ENCODE peak calls at places on chromosome 11, in six cellular contexts. C is tibial nerve, J is psoas muscle, Y is body of pancreas, Z is OCI-LY7, D is lower leg skin. A is an unnamed sample.

GRCh38 chr11:76935030-76935429 is 74.3 kb downstream of the ACER3 start:
- DNase-seq in Y (no peak), D (no peak), Z (peak), C (no peak), J (no peak), A (peak)

GRCh38 chr11:35623708-35624168 is 5.5 kb downstream of the FJX1 start:
- DNase-seq in Z (no peak), Y (no peak), D (no peak), C (no peak), J (no peak), A (peak)

GRCh38 chr11:62689421-62690183 is at the start of gene LRRN4CL:
- DNase-seq in D (peak), J (peak), C (peak), Z (no peak), Y (no peak), A (peak)

GRCh38 chr11:116500833-116501622 is 271.8 kb downstream of the BUD13 start:
- DNase-seq in C (no peak), D (no peak), Y (no peak), J (no peak), Z (no peak), A (no peak)

GRCh38 chr11:2885017-2885675 is 429 bp downstream of the CDKN1C start:
- DNase-seq in Z (no peak), D (no peak), J (peak), Y (peak), C (no peak), A (peak)

GRCh38 chr11:3747704-3748103 is 49.6 kb downstream of the NUP98 start:
- DNase-seq in Z (no peak), C (no peak), Y (no peak), D (no peak), J (no peak), A (peak)

GRCh38 chr11:71198823-71199165 is 53.6 kb downstream of the SHANK2 start:
- DNase-seq in D (no peak), Y (no peak), C (no peak), J (peak), Z (no peak), A (no peak)

GRCh38 chr11:33635161-33635560 is 65.5 kb downstream of the C11orf91 start:
- DNase-seq in C (peak), D (no peak), Y (peak), Z (no peak), J (peak), A (peak)

GRCh38 chr11:102320679-102321078 is 3.4 kb downstream of the BIRC3 start:
- DNase-seq in D (no peak), J (no peak), Z (peak), Y (no peak), C (no peak), A (no peak)

GRCh38 chr11:28834877-28835276 is 726.7 kb downstream of the METTL15 start:
- DNase-seq in Y (no peak), Z (no peak), D (no peak), J (no peak), C (no peak), A (peak)

GRCh38 chr11:32312865-32313403 is 122.4 kb downstream of the WT1 start:
- DNase-seq in C (no peak), D (no peak), Y (peak), J (no peak), Z (peak), A (peak)

GRCh38 chr11:25048632-25049031 is 551.8 kb downstream of the LUZP2 start:
- DNase-seq in D (no peak), Z (no peak), C (no peak), J (no peak), Y (no peak), A (no peak)

GRCh38 chr11:19597876-19598275 is 114.8 kb upstream of the NAV2 start:
- DNase-seq in J (peak), Z (no peak), D (no peak), C (no peak), Y (no peak), A (no peak)

GRCh38 chr11:46256540-46257001 is 20.9 kb upstream of the CREB3L1 start:
- DNase-seq in C (no peak), Y (no peak), D (no peak), Z (no peak), J (no peak), A (no peak)

GRCh38 chr11:37450613-37451012 is 852.6 kb upstream of the RAG2 start:
- DNase-seq in C (no peak), J (no peak), D (no peak), Z (no peak), Y (no peak), A (peak)

GRCh38 chr11:69521461-69521860 is 40.0 kb downstream of the LINC01488 start:
- DNase-seq in J (no peak), Y (no peak), C (no peak), D (no peak), Z (no peak), A (no peak)

GRCh38 chr11:117877120-117877784 is 794 bp upstream of the FXYD6 start:
- DNase-seq in Y (no peak), D (no peak), Z (no peak), C (no peak), J (no peak), A (no peak)

GRCh38 chr11:105100206-105100605 is 39.4 kb downstream of the CARD18 start:
- DNase-seq in D (no peak), Y (no peak), Z (no peak), J (no peak), C (no peak), A (no peak)

GRCh38 chr11:83159901-83160865 is 3.3 kb downstream of the PCF11 start:
- DNase-seq in D (peak), Z (peak), C (no peak), Y (no peak), J (no peak), A (peak)

GRCh38 chr11:130144721-130145327 is 14.8 kb upstream of the ST14 start:
- DNase-seq in J (no peak), C (no peak), Y (no peak), Z (no peak), D (no peak), A (no peak)

GRCh38 chr11:44290206-44290605 is 19.7 kb downstream of the ALX4 start:
- DNase-seq in Y (no peak), C (no peak), J (no peak), Z (no peak), D (no peak), A (no peak)

GRCh38 chr11:16606784-16607674 is 131.4 kb upstream of the C11orf58 start:
- DNase-seq in C (peak), D (no peak), Z (no peak), J (peak), Y (peak), A (no peak)

GRCh38 chr11:3810446-3810845 is 2.1 kb downstream of the PGAP2 start:
- DNase-seq in J (no peak), C (no peak), Y (no peak), Z (no peak), D (no peak), A (no peak)

GRCh38 chr11:86571273-86571948 is 101.0 kb downstream of the ME3 start:
- DNase-seq in Z (no peak), J (no peak), D (no peak), C (no peak), Y (no peak), A (no peak)

GRCh38 chr11:110130642-110131238 is 37.5 kb downstream of the ZC3H12C start:
- DNase-seq in C (no peak), D (no peak), Z (no peak), Y (no peak), J (no peak), A (peak)

GRCh38 chr11:91790873-91791468 is 433.6 kb upstream of the FAT3 start:
- DNase-seq in Z (no peak), D (no peak), C (no peak), Y (no peak), J (no peak), A (no peak)

GRCh38 chr11:11916981-11917399 is 75.2 kb downstream of the USP47 start:
- DNase-seq in C (no peak), D (no peak), J (peak), Y (no peak), Z (no peak), A (peak)

GRCh38 chr11:73931039-73931645 is 19.7 kb upstream of the DNAJB13 start:
- DNase-seq in J (no peak), Y (no peak), Z (peak), C (no peak), D (no peak), A (peak)

GRCh38 chr11:116482716-116483115 is 290.1 kb downstream of the BUD13 start:
- DNase-seq in Z (no peak), C (no peak), Y (no peak), D (no peak), J (no peak), A (no peak)

GRCh38 chr11:44671234-44671633 is 55.5 kb upstream of the TSPAN18 start:
- DNase-seq in Z (no peak), Y (no peak), C (no peak), D (no peak), J (no peak), A (no peak)

GRCh38 chr11:113553235-113553634 is 78.0 kb upstream of the DRD2 start:
- DNase-seq in D (peak), Z (no peak), C (no peak), J (no peak), Y (no peak), A (peak)

GRCh38 chr11:18294862-18295261 is 27.1 kb downstream of the HPS5 start:
- DNase-seq in Y (no peak), D (no peak), J (no peak), C (no peak), Z (no peak), A (no peak)

GRCh38 chr11:4191031-4191571 is 96.5 kb downstream of the RRM1 start:
- DNase-seq in Z (no peak), D (no peak), C (no peak), Y (no peak), J (no peak), A (no peak)

GRCh38 chr11:47538741-47539575 is 14.0 kb downstream of the CELF1 start:
- DNase-seq in J (no peak), Z (no peak), D (no peak), Y (no peak), C (no peak), A (peak)
- H3K4me3 ChIP-seq in J (no peak), Z (no peak), D (no peak), Y (no peak), C (no peak), A (no peak)

DNA sequence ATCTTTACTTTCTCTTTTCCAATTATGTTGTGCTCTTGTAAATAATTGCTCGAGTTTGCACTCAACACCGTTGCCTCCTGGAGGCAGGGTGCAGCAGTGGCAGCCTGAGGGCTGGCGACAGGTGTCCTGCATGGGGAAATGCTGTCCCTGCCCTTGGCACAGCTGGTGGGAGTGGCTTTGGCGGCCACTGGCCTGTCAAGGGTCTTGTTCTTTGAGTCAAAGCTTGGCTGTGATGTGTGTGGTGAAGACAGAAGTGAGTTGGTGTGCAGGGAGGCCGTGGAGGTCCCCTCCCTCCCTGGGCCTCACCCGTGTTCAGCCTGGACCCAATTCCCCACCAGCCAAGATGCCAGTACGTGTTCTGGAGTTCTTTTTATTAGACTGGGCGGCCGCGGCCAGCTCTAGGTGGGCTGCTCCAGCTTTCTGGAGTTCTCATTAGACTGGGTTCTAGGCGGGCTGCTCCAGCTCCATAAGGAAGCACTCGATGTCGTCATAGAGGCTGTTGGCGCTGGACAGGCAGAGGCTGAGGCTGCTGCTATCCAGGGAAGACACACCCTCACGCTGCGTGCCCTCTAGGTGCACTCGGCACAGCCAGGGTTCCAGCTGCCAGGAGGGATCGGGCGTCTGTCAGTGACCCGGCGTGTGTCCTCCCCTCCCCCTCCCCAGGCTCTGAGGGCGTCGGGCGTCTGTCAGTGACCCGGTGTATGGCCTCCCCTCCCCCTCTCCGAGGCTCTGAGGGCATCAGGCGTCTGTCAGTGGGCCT is 3.4 kb downstream of the IRF7 start:
- DNase-seq in Z (peak), J (peak), D (no peak), C (no peak), Y (no peak), A (peak)
- TF ChIP-seq CTCF in Z (peak), J (peak), D (no peak), C (no peak), Y (no peak), A (peak)

GRCh38 chr11:118914178-118914918 is 11.4 kb downstream of the BCL9L start:
- DNase-seq in C (no peak), J (peak), D (no peak), Y (peak), Z (peak), A (no peak)
- H3K4me3 ChIP-seq in C (no peak), J (peak), D (no peak), Y (no peak), Z (peak), A (peak)

GRCh38 chr11:8794677-8795103 is 112.1 kb downstream of the RPL27A start:
- DNase-seq in C (no peak), Z (no peak), J (no peak), D (no peak), Y (peak), A (no peak)
- TF ChIP-seq CTCF in C (no peak), Z (no peak), J (peak), D (no peak), Y (peak), A (peak)

GRCh38 chr11:79167510-79168188 is 273.2 kb downstream of the TENM4 start:
- DNase-seq in J (no peak), D (no peak), C (no peak), Z (no peak), Y (no peak), A (no peak)
- H3K4me3 ChIP-seq in J (no peak), D (no peak), C (no peak), Z (no peak), Y (no peak), A (no peak)

GRCh38 chr11:100438366-100438765 is 248.7 kb upstream of the ARHGAP42 start:
- DNase-seq in D (no peak), Z (no peak), C (no peak), Y (no peak), J (no peak), A (no peak)
- TF ChIP-seq CTCF in D (no peak), Z (no peak), C (no peak), Y (no peak), J (no peak), A (no peak)

GRCh38 chr11:63870351-63871197 is 31.7 kb downstream of the MARK2 start:
- DNase-seq in C (no peak), D (no peak), Y (no peak), J (no peak), Z (no peak), A (no peak)

GRCh38 chr11:63867511-63867910 is 28.6 kb downstream of the MARK2 start:
- DNase-seq in D (no peak), C (no peak), Z (no peak), Y (no peak), J (no peak), A (no peak)

GRCh38 chr11:63869686-63870085 is 30.8 kb downstream of the MARK2 start:
- DNase-seq in C (no peak), Z (no peak), J (no peak), Y (no peak), D (no peak), A (no peak)

GRCh38 chr11:63869171-63869591 is 30.3 kb downstream of the MARK2 start:
- DNase-seq in J (no peak), C (no peak), D (peak), Y (no peak), Z (no peak), A (no peak)

DNA sequence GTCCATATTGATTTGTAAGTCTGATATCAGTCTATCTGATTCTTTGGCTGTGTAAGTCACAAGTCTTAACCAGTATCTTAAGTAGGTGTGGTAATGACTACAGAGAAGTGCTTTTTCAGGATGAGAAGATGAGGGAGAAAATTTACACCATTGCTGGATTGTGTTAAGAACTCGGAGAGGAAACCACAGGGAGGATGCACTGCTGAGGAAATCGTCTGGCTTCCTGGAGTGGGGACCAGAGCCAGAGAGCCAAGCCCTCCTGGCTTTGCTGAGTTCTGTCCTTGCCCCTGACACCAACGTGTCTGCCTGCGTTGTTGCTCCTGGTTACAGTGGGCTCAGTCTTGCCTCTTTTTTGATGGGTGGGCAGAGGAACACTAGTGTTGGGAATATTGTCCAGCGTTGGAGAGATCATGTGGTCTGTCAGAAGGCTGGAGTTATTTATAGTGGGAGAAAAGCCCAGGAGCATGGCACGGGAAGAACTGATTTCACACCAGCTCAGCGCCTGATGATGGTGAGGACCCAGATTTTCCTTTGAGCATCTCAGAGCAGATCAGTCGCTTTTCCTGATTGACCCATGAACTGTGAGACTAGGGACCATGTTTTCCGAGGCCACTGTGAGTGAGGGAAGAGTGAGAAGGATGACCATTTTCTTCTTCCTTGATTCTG is 29.6 kb downstream of the MARK2 start:
- DNase-seq in D (no peak), Z (no peak), Y (no peak), J (no peak), C (no peak), A (no peak)
- H3K4me3 ChIP-seq in D (no peak), Z (no peak), Y (no peak), J (no peak), C (no peak), A (no peak)

GRCh38 chr11:133081020-133081419 is 451.3 kb downstream of the OPCML start:
- DNase-seq in C (no peak), Y (no peak), J (no peak), D (no peak), Z (no peak), A (no peak)
- TF ChIP-seq CTCF in C (no peak), Y (no peak), J (no peak), D (no peak), Z (no peak), A (no peak)

GRCh38 chr11:120565436-120566155 is 54.0 kb downstream of the GRIK4 start:
- DNase-seq in Y (no peak), C (no peak), Z (no peak), D (no peak), J (no peak), A (no peak)
- H3K4me3 ChIP-seq in Y (no peak), C (no peak), Z (no peak), D (no peak), J (peak), A (no peak)